ENCODE peak calls at places on chromosomes 5 and 9, in five cellular contexts. A is A549; I is breast epithelium; Q is activated CD4-positive, alpha-beta T cell treated with anti-CD3 and anti-CD28 coated beads, Interleukin-2, amount 50 U/mL, for 4 hours; X is pulmonary artery endothelial cell. F is an unnamed sample.

GRCh38 chr9:131714161-131714646 is 25.7 kb downstream of the RAPGEF1 start:
- DNase-seq in I (peak; percentile 77), Q (no peak), A (peak; percentile 61), X (peak; percentile 99), F (peak; percentile 98)

GRCh38 chr5:73028991-73029540 is 73.2 kb downstream of the FCHO2 start:
- DNase-seq in I (no peak), Q (no peak), X (no peak), A (no peak), F (no peak)

GRCh38 chr5:32866138-32866537 is 155.0 kb downstream of the NPR3 start:
- DNase-seq in Q (no peak), A (no peak), I (no peak), X (no peak), F (no peak)

GRCh38 chr5:113806823-113807222 is 293.3 kb downstream of the YTHDC2 start:
- DNase-seq in X (no peak), A (no peak), Q (no peak), I (no peak), F (no peak)

GRCh38 chr5:115342593-115343377 is 46.3 kb upstream of the CCDC112 start:
- DNase-seq in A (no peak), X (no peak), I (no peak), Q (no peak), F (no peak)

GRCh38 chr9:114307323-114308250 is 15.3 kb upstream of the ORM1 start:
- DNase-seq in I (no peak), A (no peak), Q (no peak), X (no peak), F (no peak)

GRCh38 chr9:92659601-92660000 is 10.3 kb downstream of the IPPK start:
- DNase-seq in A (no peak), X (no peak), I (no peak), Q (no peak), F (no peak)

GRCh38 chr5:149062371-149063016 is 368 bp downstream of the SH3TC2 start:
- DNase-seq in X (peak; percentile 92), I (no peak), Q (no peak), A (peak; percentile 56), F (peak; percentile 83)